ENCODE peak calls at places on chromosomes 4 and X, in eight cellular contexts. P is ovary; Z is coronary artery; Q is right atrium auricular region; G is CD4-positive, alpha-beta T cell; C is fibroblast of lung; B is AG04450; K is ascending aorta. I is an unnamed sample.

GRCh38 chrX:30504309-30504708 is 73.3 kb downstream of the TASL start:
- DNase-seq in P (no peak), Z (no peak), Q (no peak), G (no peak), C (peak), B (no peak), K (no peak), I (peak)

GRCh38 chr4:8258813-8259212 is 10.7 kb upstream of the HTRA3 start:
- DNase-seq in P (no peak), Z (no peak), Q (no peak), G (no peak), C (no peak), B (no peak), K (no peak), I (no peak)

GRCh38 chr4:121096629-121097028 is 24.3 kb upstream of the NDNF start:
- DNase-seq in P (no peak), Z (no peak), Q (no peak), G (no peak), C (peak), B (peak), K (no peak), I (peak)

GRCh38 chr4:105474110-105474518 is 252 bp upstream of the PPA2 start:
- DNase-seq in P (peak), Z (peak), Q (peak), G (no peak), C (peak), B (peak), K (peak), I (peak)

GRCh38 chr4:184280104-184280503 is 62.4 kb upstream of the ENPP6 start:
- DNase-seq in P (no peak), Z (no peak), Q (no peak), G (no peak), C (no peak), B (no peak), K (no peak), I (no peak)

GRCh38 chr4:60463846-60464502 is 736.2 kb upstream of the ADGRL3 start:
- DNase-seq in P (no peak), Z (no peak), Q (no peak), G (no peak), C (peak), B (peak), K (no peak), I (peak)

GRCh38 chr4:39044947-39045734 is 12.9 kb upstream of the TMEM156 start:
- DNase-seq in P (no peak), Z (no peak), Q (no peak), G (peak), C (no peak), B (no peak), K (peak), I (no peak)

GRCh38 chr4:54607067-54607466 is 50.7 kb upstream of the KIT start:
- DNase-seq in P (no peak), Z (no peak), Q (no peak), G (no peak), C (no peak), B (no peak), K (no peak), I (no peak)

GRCh38 chrX:84729809-84730208 is 227.6 kb upstream of the HDX start:
- DNase-seq in P (no peak), Z (no peak), Q (no peak), G (no peak), C (peak), B (no peak), K (no peak), I (peak)

GRCh38 chr4:41575665-41576064 is 37.7 kb downstream of the LIMCH1 start:
- DNase-seq in P (no peak), Z (no peak), Q (no peak), G (no peak), C (no peak), B (no peak), K (no peak), I (no peak)
- TF ChIP-seq CTCF in P (no peak), Z (no peak), Q (peak), G (no peak), C (peak), B (no peak), K (no peak), I (peak)

GRCh38 chr4:20313237-20314030 is 61.7 kb downstream of the SLIT2 start:
- DNase-seq in P (no peak), Z (no peak), Q (no peak), G (no peak), C (no peak), B (no peak), K (no peak), I (no peak)
- TF ChIP-seq CTCF in P (no peak), Z (no peak), Q (no peak), G (no peak), C (peak), B (no peak), K (no peak), I (no peak)

GRCh38 chr4:155796031-155796430 is 37.2 kb downstream of the GUCY1B1 start:
- DNase-seq in P (no peak), Z (no peak), Q (no peak), G (no peak), C (peak), B (no peak), K (no peak), I (peak)
- TF ChIP-seq CTCF in P (no peak), Z (no peak), Q (peak), G (no peak), C (peak), B (peak), K (no peak), I (peak)

DNA sequence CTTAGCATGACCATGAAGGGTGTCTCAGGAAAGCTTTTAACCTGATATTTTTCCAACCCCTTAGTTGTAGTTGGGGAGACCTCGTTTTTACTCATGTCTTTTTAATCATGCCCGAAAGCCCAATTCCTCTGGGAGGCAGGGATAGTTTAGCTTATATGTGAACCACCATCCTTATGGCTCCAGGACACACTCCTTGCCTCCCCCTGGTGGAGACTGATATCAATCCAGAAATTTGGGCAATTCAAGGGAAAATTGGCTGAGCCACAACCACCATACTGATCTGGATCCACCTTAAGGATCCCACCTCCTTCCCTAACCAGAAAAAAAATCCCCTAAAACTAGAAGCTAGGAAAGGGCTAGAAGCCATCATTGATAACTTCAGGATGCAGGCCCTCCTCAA is 13.4 kb upstream of the COL25A1 start:
- DNase-seq in P (no peak), Z (no peak), Q (no peak), G (no peak), C (no peak), B (no peak), K (no peak), I (no peak)
- TF ChIP-seq CTCF in P (no peak), Z (no peak), Q (no peak), G (no peak), C (peak), B (peak), K (no peak), I (peak)

GRCh38 chr4:145154573-145154972 is 25.8 kb downstream of the OTUD4 start:
- DNase-seq in P (no peak), Z (no peak), Q (no peak), G (no peak), C (peak), B (no peak), K (no peak), I (peak)
- TF ChIP-seq CTCF in P (no peak), Z (peak), Q (peak), G (no peak), C (peak), B (peak), K (no peak), I (peak)

DNA sequence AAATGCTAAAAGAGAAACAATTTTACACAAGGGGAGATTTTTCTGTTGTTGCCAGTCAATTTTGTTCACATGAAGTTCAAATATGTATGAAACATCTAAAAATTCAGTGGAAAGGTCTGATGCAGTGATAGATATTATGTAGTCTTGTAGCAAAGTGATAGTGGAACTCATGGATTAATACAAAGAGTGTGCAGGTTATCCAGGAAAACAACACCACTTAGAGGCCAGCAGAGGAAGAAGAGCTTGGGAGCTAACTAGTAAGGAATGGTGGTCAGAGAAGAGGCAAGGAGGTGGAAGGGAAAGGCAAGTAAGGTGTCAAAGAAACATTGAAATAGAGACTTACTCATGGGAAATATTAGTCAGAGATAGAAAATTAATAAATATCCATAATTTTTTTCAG is 395.6 kb downstream of the MAPK10 start:
- DNase-seq in P (no peak), Z (no peak), Q (no peak), G (no peak), C (peak), B (no peak), K (no peak), I (no peak)
- TF ChIP-seq CTCF in P (no peak), Z (no peak), Q (peak), G (no peak), C (peak), B (peak), K (no peak), I (peak)

DNA sequence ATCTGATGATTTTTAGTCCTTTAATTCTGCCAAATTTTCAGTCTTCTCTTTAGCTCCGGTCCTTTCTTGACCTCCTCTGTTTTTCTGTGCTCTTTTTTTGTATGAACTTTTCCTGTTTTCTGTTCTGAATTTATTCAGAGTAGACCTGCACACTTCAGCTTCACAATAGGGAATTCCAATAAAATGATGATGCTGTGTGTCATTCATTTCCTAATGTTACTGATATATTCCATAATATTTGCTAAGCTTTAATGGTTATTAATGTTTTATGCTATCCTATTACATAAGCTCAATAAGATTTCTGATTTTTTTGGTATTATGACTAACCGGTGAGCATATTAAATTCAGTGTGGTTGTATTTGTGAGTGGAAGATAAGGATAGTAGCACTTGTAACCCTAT is 13.9 kb upstream of the MAD2L1 start:
- DNase-seq in P (no peak), Z (no peak), Q (no peak), G (no peak), C (no peak), B (no peak), K (no peak), I (no peak)
- TF ChIP-seq CTCF in P (no peak), Z (no peak), Q (no peak), G (no peak), C (no peak), B (no peak), K (no peak), I (no peak)

GRCh38 chr4:141706445-141706844 is 70.1 kb downstream of the IL15 start:
- DNase-seq in P (no peak), Z (no peak), Q (no peak), G (no peak), C (peak), B (no peak), K (no peak), I (no peak)

GRCh38 chr4:141705747-141706377 is 69.5 kb downstream of the IL15 start:
- DNase-seq in P (no peak), Z (no peak), Q (no peak), G (no peak), C (peak), B (no peak), K (no peak), I (no peak)

GRCh38 chr4:141702472-141703182 is 66.2 kb downstream of the IL15 start:
- DNase-seq in P (no peak), Z (no peak), Q (no peak), G (no peak), C (peak), B (no peak), K (no peak), I (no peak)

GRCh38 chr4:141703497-141703896 is 67.1 kb downstream of the IL15 start:
- DNase-seq in P (no peak), Z (no peak), Q (no peak), G (no peak), C (no peak), B (no peak), K (no peak), I (no peak)

GRCh38 chr4:141705048-141705746 is 68.8 kb downstream of the IL15 start:
- DNase-seq in P (no peak), Z (no peak), Q (no peak), G (no peak), C (no peak), B (no peak), K (no peak), I (no peak)
- TF ChIP-seq CTCF in P (no peak), Z (no peak), Q (no peak), G (no peak), C (no peak), B (no peak), K (no peak), I (no peak)

GRCh38 chr4:93791570-93792195 is 36.9 kb upstream of the ATOH1 start:
- DNase-seq in P (peak), Z (no peak), Q (no peak), G (no peak), C (peak), B (peak), K (no peak), I (peak)
- TF ChIP-seq CTCF in P (peak), Z (no peak), Q (peak), G (no peak), C (peak), B (peak), K (peak), I (peak)

DNA sequence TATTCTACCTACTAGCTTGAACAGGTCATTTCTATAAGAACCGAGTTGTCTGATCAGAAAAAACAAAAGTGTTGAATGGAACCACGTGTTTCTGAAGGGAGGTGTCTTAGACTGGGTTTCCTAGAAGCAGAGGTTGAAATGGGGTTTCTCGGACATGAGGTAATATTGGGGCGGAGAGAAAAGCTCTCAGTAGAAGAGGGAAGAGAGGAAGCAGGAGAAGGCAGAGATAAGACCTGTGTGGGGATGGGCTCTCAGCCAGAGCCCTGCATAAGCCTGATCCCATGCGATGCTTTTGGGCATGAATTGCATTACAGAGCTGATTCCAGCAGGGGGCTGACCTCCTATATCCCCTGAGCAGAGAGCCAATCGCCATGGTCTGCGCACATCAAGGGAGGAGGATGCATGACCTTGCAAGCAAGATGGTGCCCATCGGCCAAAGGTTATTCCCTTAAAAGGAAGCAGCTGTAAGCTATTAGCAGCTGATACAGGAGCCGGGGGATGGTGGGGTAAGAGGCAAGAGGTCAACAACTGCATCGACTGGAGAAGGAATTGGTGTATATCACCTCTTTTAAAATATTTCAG is 7.7 kb downstream of the ANOS1 start:
- DNase-seq in P (no peak), Z (no peak), Q (no peak), G (no peak), C (no peak), B (no peak), K (no peak), I (no peak)
- TF ChIP-seq CTCF in P (no peak), Z (no peak), Q (no peak), G (no peak), C (no peak), B (peak), K (no peak), I (no peak)

I was measured in HFFc6.